ENCODE peak calls at places on chromosomes 4 and X, in seven cellular contexts. U, V, N, H, L, T and Y are unnamed samples.

GRCh38 chrX:65644621-65645287 is 22.7 kb upstream of the MSN start:
- DNase-seq in U (peak; percentile 81), V (peak; percentile 79), N (no peak), H (peak; percentile 91), L (no peak), T (peak; percentile 78), Y (peak; percentile 76)

GRCh38 chr4:67685532-67685859 is 15.5 kb downstream of the UBA6 start:
- DNase-seq in U (no peak), V (no peak), N (no peak), H (no peak), L (no peak), T (no peak), Y (no peak)

GRCh38 chrX:143632625-143633387 is 3.1 kb downstream of the SLITRK4 start:
- DNase-seq in U (no peak), V (no peak), N (no peak), H (peak; percentile 45), L (no peak), T (no peak), Y (no peak)

GRCh38 chr4:53531695-53532224 is 59.5 kb downstream of the LNX1 start:
- DNase-seq in U (no peak), V (peak; percentile 59), N (no peak), H (no peak), L (no peak), T (no peak), Y (no peak)

GRCh38 chr4:87848622-87849351 is 16.0 kb downstream of the MEPE start:
- DNase-seq in U (peak; percentile 33), V (peak; percentile 56), N (peak; percentile 4), H (peak; percentile 72), L (peak; percentile 61), T (peak; percentile 71), Y (peak; percentile 65)

GRCh38 chr4:20028694-20029093 is 223.0 kb upstream of the SLIT2 start:
- DNase-seq in U (peak; percentile 32), V (peak; percentile 55), N (no peak), H (peak; percentile 36), L (no peak), T (peak; percentile 73), Y (peak; percentile 69)

GRCh38 chr4:78057600-78058560 is 757 bp downstream of the FRAS1 start:
- DNase-seq in U (peak; percentile 64), V (peak; percentile 13), N (no peak), H (peak; percentile 65), L (peak; percentile 30), T (peak; percentile 43), Y (peak; percentile 70)

GRCh38 chr4:139603576-139604387 is 47.8 kb upstream of the SETD7 start:
- DNase-seq in U (peak; percentile 55), V (peak; percentile 59), N (no peak), H (peak; percentile 80), L (peak; percentile 61), T (peak; percentile 67), Y (peak; percentile 75)

GRCh38 chrX:122579521-122579920 is 604.6 kb upstream of the GRIA3 start:
- DNase-seq in U (peak; percentile 55), V (peak; percentile 1), N (no peak), H (no peak), L (no peak), T (peak; percentile 63), Y (peak; percentile 4)

GRCh38 chr4:86098691-86099090 is 261.2 kb downstream of the MAPK10 start:
- DNase-seq in U (no peak), V (no peak), N (no peak), H (no peak), L (no peak), T (no peak), Y (no peak)

GRCh38 chr4:171142639-171143038 is 670.6 kb upstream of the GALNTL6 start:
- DNase-seq in U (no peak), V (no peak), N (no peak), H (no peak), L (no peak), T (no peak), Y (no peak)

GRCh38 chr4:110198472-110199419 is at the start of gene ELOVL6:
- DNase-seq in U (peak; percentile 74), V (peak; percentile 72), N (no peak), H (peak; percentile 93), L (peak; percentile 67), T (peak; percentile 77), Y (peak; percentile 77)

GRCh38 chr4:75232546-75232945 is 281.7 kb downstream of the RCHY1 start:
- DNase-seq in U (no peak), V (no peak), N (no peak), H (no peak), L (no peak), T (no peak), Y (no peak)

GRCh38 chr4:166019441-166019840 is 146.4 kb downstream of the TLL1 start:
- DNase-seq in U (no peak), V (no peak), N (no peak), H (no peak), L (no peak), T (no peak), Y (no peak)

GRCh38 chr4:150308824-150309472 is 230.7 kb downstream of the DCLK2 start:
- DNase-seq in U (peak; percentile 73), V (peak; percentile 80), N (no peak), H (peak; percentile 44), L (no peak), T (peak; percentile 82), Y (peak; percentile 70)

GRCh38 chrX:20729421-20729820 is 462.7 kb upstream of the RPS6KA3 start:
- DNase-seq in U (peak; percentile 57), V (no peak), N (no peak), H (no peak), L (no peak), T (peak; percentile 0), Y (no peak)

GRCh38 chrX:46611658-46612362 is 38.2 kb downstream of the CHST7 start:
- DNase-seq in U (no peak), V (no peak), N (no peak), H (no peak), L (no peak), T (no peak), Y (no peak)

GRCh38 chr4:144595681-144596080 is 50.3 kb upstream of the HHIP start:
- DNase-seq in U (no peak), V (no peak), N (no peak), H (no peak), L (no peak), T (no peak), Y (no peak)